ENCODE peak calls at places on chromosome 7, in four cellular contexts. E is small intestine, I is OCI-LY7, P is SJCRH30. L is an unnamed sample. For H3K4me1, the result is how much of the 10 kb centered on the place peaks cover.

GRCh38 chr7:130995252-130996081 is 261.5 kb upstream of the KLF14 start:
- DNase-seq in E (peak), I (no peak), P (no peak), L (no peak)

GRCh38 chr7:104548861-104549260 is 220.5 kb downstream of the LHFPL3 start:
- DNase-seq in E (peak), I (peak), P (no peak), L (no peak)

GRCh38 chr7:52911326-52911725 is 124.1 kb upstream of the POM121L12 start:
- DNase-seq in E (no peak), I (no peak), P (no peak), L (no peak)

GRCh38 chr7:88357794-88358533 is 51.3 kb upstream of the STEAP4 start:
- DNase-seq in E (peak), I (peak), P (no peak), L (no peak)

GRCh38 chr7:12389089-12389700 is 14.5 kb downstream of the VWDE start:
- DNase-seq in E (peak), I (peak), P (peak), L (no peak)

GRCh38 chr7:39979406-39980073 is 29.5 kb downstream of the CDK13 start:
- DNase-seq in E (peak), I (peak), P (no peak), L (no peak)

GRCh38 chr7:116691664-116692063 is 19.7 kb downstream of the MET start:
- DNase-seq in E (no peak), I (no peak), P (no peak), L (no peak)

GRCh38 chr7:17444673-17445072 is 146.2 kb downstream of the AHR start:
- DNase-seq in E (peak), I (no peak), P (no peak), L (no peak)

GRCh38 chr7:28533731-28534531 is 121.6 kb downstream of the CREB5 start:
- DNase-seq in E (no peak), I (no peak), P (peak), L (no peak)

GRCh38 chr7:107591410-107591809 is 11.4 kb downstream of the BCAP29 start:
- DNase-seq in E (no peak), I (no peak), P (no peak), L (no peak)

GRCh38 chr7:6162650-6163366 is 109.6 kb downstream of the CYTH3 start:
- DNase-seq in E (no peak), I (no peak), P (no peak), L (no peak)

GRCh38 chr7:6164491-6164890 is 107.9 kb downstream of the CYTH3 start:
- DNase-seq in E (no peak), I (no peak), P (no peak), L (no peak)

GRCh38 chr7:6165075-6165474 is 107.3 kb downstream of the CYTH3 start:
- DNase-seq in E (no peak), I (no peak), P (no peak), L (no peak)

GRCh38 chr7:6163402-6163801 is 109.0 kb downstream of the CYTH3 start:
- DNase-seq in E (no peak), I (no peak), P (no peak), L (no peak)

GRCh38 chr7:6164010-6164409 is 108.4 kb downstream of the CYTH3 start:
- DNase-seq in E (no peak), I (no peak), P (no peak), L (no peak)
- H3K4me1 ChIP-seq in E (under half), I (under half), P (under half), L (under half)

DNA sequence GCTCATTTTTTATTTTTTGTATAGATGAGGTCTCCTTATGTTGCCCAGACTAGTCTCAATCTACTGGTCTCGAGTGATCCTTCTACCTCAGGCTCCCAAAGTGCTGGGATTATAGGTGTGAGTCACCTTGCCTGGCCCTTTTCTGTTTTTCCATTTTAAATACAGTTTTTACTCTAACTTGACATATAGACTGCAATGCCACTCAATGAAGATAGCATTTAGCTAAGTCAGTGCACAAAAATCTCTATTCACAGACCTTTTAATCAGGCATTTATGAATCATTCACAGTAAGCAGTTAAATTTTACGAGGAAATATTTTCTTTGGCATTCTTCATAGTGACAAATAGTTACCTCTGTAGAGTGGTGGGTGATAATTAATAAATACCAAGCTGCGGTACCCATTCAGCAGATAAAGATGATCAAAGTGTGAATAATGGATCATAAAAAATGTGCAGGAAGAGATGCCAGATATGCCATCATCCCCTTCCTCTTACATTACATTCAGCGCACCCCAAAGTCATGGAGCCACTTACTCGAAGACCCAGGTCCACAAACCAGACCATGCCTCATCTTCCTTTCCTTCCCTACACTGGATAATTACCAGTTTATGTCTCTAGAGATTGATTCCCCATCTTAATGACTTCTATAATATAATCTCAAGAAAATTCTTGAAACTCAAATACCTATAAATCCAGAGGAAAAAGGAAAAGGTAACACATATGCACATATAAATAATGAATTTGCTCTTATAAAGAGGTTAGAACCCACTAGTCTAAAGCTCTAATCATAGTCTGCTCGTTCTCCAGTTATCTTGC is 56.0 kb downstream of the UBE2H start:
- DNase-seq in E (no peak), I (no peak), P (no peak), L (no peak)
- H3K4me3 ChIP-seq in E (no peak), I (no peak), P (no peak), L (no peak)

DNA sequence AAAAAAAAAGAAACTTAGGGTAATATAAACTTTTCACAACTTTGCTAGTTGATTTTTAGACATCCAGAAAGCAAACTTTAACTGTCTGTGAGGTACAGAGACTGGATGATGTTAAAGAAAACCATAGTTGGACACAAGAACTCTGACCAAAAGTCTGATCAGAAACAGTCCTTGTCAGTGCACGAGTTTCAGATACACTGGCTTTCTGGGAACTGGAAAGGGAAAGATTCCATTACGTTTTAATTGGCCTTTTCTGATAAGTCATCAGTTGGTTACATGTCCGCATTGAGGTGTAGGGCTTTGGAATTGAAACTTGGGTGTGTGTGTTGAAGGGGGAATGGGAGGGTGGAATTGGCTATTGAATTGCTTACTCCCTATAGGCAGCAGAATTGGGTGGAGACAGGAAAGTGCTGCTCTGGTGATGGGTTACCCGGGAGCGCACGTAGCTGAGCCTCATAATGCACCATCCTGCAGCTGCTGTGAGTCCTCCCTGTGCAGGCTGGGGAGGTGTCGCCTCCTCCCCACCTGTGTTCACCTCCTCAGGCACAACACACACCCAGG is 59.9 kb downstream of the DAGLB start:
- DNase-seq in E (peak), I (no peak), P (no peak), L (no peak)
- H3K4me1 ChIP-seq in E (under half), I (under half), P (under half), L (under half)

DNA sequence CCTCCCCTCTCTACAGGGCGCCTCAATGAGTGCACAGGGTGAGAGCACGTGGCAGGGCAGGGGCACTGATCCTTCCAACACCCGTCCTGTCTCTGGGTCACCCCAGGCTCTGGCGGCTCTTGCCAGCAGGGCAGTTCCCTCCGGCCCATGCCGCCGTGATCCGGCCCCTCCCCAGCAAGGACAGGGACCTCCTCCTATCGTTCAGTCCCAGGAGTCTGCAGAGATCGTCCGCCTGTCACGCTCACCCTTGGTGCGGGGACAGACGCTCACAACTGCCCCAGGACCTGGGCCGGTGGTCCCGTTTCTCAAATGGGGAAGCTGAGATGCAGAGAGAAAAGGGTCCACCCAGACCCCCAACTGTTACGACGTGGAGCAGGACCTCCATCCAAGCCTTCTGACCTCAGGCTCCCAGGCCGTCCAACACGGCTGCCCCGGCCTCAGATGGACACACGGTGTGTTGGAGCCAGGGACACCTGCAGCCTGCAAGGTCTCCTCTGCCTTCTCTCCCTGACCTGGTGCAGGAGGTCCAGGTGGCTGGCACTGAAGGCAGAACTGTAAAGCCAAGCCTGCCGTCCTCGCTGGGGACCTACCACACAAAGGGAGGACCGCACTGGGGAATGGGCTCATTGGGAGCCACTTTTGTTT is 248.9 kb downstream of the ELFN1 start:
- DNase-seq in E (no peak), I (no peak), P (no peak), L (no peak)
- H3K4me3 ChIP-seq in E (no peak), I (no peak), P (no peak), L (no peak)

DNA sequence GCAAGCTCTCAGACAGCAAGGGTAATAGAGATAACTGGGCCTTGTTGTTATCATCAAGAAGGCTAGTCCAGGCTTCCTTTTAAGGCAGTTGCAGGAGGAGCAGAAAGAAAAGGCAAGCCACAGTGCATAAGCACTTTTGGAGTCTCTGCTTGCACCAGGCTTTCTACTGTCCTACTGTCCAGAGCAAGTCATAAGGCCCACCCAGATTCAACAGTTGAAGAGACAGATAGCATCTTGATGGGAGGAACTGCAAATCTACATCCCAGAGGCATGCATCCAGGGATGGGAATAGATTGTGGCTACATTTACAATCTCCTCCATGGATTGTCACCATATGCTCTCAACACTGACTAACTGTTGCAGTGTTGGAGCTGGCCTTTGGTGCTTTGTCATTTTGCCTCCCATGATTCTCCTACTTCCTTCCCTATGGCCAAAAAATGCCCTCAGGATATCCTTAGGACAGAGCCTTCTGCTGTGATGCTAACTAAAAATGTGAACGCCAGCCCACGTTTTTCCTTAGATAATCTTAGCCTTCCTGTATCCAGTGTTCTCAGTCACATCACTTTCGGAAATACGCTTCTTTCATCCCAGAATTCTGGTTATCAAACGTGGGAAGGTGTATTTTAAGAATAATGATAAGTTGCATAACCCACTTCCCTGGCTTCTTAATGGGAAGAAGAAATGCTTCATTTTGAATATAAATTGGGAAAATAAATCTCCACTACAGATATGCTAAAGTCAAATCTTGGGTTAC is 3.7 kb downstream of the GIMAP4 start:
- DNase-seq in E (no peak), I (no peak), P (no peak), L (no peak)
- H3K4me1 ChIP-seq in E (under half), I (under half), P (under half), L (under half)